ENCODE peak calls at places on chromosomes 11 and 22, in ten cellular contexts. One of them, this sample, is unnamed.

GRCh38 chr11:113521737-113522517 is 46.7 kb upstream of the DRD2 start:
- DNase-seq in LHCN-M2: peak
- DNase-seq in left lung: no peak
- DNase-seq in adrenal gland: no peak
- DNase-seq in HT-29: no peak
- DNase-seq in AG08395: no peak
- DNase-seq in activated CD4-positive, alpha-beta T cell treated with anti-CD3 and anti-CD28 coated beads, Interleukin-2, amount 10 ng/mL, durations not matched to agents 7 days and 5 days: no peak
- DNase-seq in substantia nigra: no peak
- DNase-seq in AG09319: no peak
- DNase-seq in HEK293T: no peak
- DNase-seq in this sample: no peak

GRCh38 chr11:62399172-62399867 is 19.5 kb upstream of the SCGB1A1 start:
- DNase-seq in left lung: no peak
- DNase-seq in LHCN-M2: no peak
- DNase-seq in AG09319: no peak
- DNase-seq in adrenal gland: no peak
- DNase-seq in substantia nigra: no peak
- DNase-seq in HEK293T: no peak
- DNase-seq in HT-29: no peak
- DNase-seq in activated CD4-positive, alpha-beta T cell treated with anti-CD3 and anti-CD28 coated beads, Interleukin-2, amount 10 ng/mL, durations not matched to agents 7 days and 5 days: no peak
- DNase-seq in AG08395: no peak
- DNase-seq in this sample: no peak

GRCh38 chr11:13120691-13121090 is 111.6 kb downstream of the RASSF10 start:
- DNase-seq in HT-29: no peak
- DNase-seq in HEK293T: no peak
- DNase-seq in AG08395: peak
- DNase-seq in activated CD4-positive, alpha-beta T cell treated with anti-CD3 and anti-CD28 coated beads, Interleukin-2, amount 10 ng/mL, durations not matched to agents 7 days and 5 days: no peak
- DNase-seq in adrenal gland: no peak
- DNase-seq in substantia nigra: no peak
- DNase-seq in left lung: no peak
- DNase-seq in AG09319: no peak
- DNase-seq in LHCN-M2: peak
- DNase-seq in this sample: no peak

GRCh38 chr22:28464179-28464578 is 215.5 kb downstream of the TTC28 start:
- DNase-seq in substantia nigra: no peak
- DNase-seq in AG08395: no peak
- DNase-seq in LHCN-M2: no peak
- DNase-seq in activated CD4-positive, alpha-beta T cell treated with anti-CD3 and anti-CD28 coated beads, Interleukin-2, amount 10 ng/mL, durations not matched to agents 7 days and 5 days: no peak
- DNase-seq in left lung: no peak
- DNase-seq in adrenal gland: no peak
- DNase-seq in HEK293T: no peak
- DNase-seq in AG09319: no peak
- DNase-seq in HT-29: no peak
- DNase-seq in this sample: no peak

GRCh38 chr22:50467341-50467740 is 7.5 kb downstream of the SBF1 start:
- DNase-seq in LHCN-M2: no peak
- DNase-seq in HEK293T: no peak
- DNase-seq in AG08395: no peak
- DNase-seq in substantia nigra: no peak
- DNase-seq in adrenal gland: no peak
- DNase-seq in activated CD4-positive, alpha-beta T cell treated with anti-CD3 and anti-CD28 coated beads, Interleukin-2, amount 10 ng/mL, durations not matched to agents 7 days and 5 days: no peak
- DNase-seq in left lung: peak
- DNase-seq in AG09319: no peak
- DNase-seq in HT-29: no peak
- DNase-seq in this sample: no peak

GRCh38 chr11:62068730-62069129 is 55.1 kb upstream of the INCENP start:
- DNase-seq in adrenal gland: no peak
- DNase-seq in left lung: no peak
- DNase-seq in HT-29: no peak
- DNase-seq in LHCN-M2: no peak
- DNase-seq in activated CD4-positive, alpha-beta T cell treated with anti-CD3 and anti-CD28 coated beads, Interleukin-2, amount 10 ng/mL, durations not matched to agents 7 days and 5 days: no peak
- DNase-seq in AG08395: no peak
- DNase-seq in HEK293T: no peak
- DNase-seq in substantia nigra: no peak
- DNase-seq in AG09319: no peak
- DNase-seq in this sample: no peak

GRCh38 chr22:44351685-44352377 is 39.1 kb upstream of the SHISAL1 start:
- DNase-seq in AG08395: peak
- DNase-seq in HEK293T: no peak
- DNase-seq in HT-29: no peak
- DNase-seq in activated CD4-positive, alpha-beta T cell treated with anti-CD3 and anti-CD28 coated beads, Interleukin-2, amount 10 ng/mL, durations not matched to agents 7 days and 5 days: peak
- DNase-seq in left lung: peak
- DNase-seq in substantia nigra: no peak
- DNase-seq in adrenal gland: no peak
- DNase-seq in AG09319: peak
- DNase-seq in LHCN-M2: peak
- DNase-seq in this sample: no peak

GRCh38 chr11:125626381-125626950 is 1.5 kb downstream of the CHEK1 start:
- DNase-seq in HT-29: peak
- DNase-seq in AG09319: no peak
- DNase-seq in activated CD4-positive, alpha-beta T cell treated with anti-CD3 and anti-CD28 coated beads, Interleukin-2, amount 10 ng/mL, durations not matched to agents 7 days and 5 days: peak
- DNase-seq in substantia nigra: no peak
- DNase-seq in adrenal gland: no peak
- DNase-seq in LHCN-M2: no peak
- DNase-seq in left lung: no peak
- DNase-seq in AG08395: peak
- DNase-seq in HEK293T: no peak
- DNase-seq in this sample: no peak

GRCh38 chr11:81634483-81634882 is 1099.2 kb downstream of the FAM181B start:
- DNase-seq in left lung: no peak
- DNase-seq in HT-29: no peak
- DNase-seq in LHCN-M2: no peak
- DNase-seq in HEK293T: no peak
- DNase-seq in activated CD4-positive, alpha-beta T cell treated with anti-CD3 and anti-CD28 coated beads, Interleukin-2, amount 10 ng/mL, durations not matched to agents 7 days and 5 days: no peak
- DNase-seq in substantia nigra: no peak
- DNase-seq in AG09319: no peak
- DNase-seq in AG08395: no peak
- DNase-seq in adrenal gland: no peak
- DNase-seq in this sample: no peak

GRCh38 chr11:129720156-129720555 is 95.5 kb upstream of the TMEM45B start:
- DNase-seq in AG08395: no peak
- DNase-seq in activated CD4-positive, alpha-beta T cell treated with anti-CD3 and anti-CD28 coated beads, Interleukin-2, amount 10 ng/mL, durations not matched to agents 7 days and 5 days: no peak
- DNase-seq in LHCN-M2: no peak
- DNase-seq in substantia nigra: no peak
- DNase-seq in AG09319: no peak
- DNase-seq in adrenal gland: no peak
- DNase-seq in HEK293T: no peak
- DNase-seq in HT-29: no peak
- DNase-seq in left lung: no peak
- DNase-seq in this sample: no peak

GRCh38 chr22:49094858-49095257 is 732.8 kb downstream of the BRD1 start:
- DNase-seq in HT-29: no peak
- DNase-seq in left lung: peak
- DNase-seq in HEK293T: no peak
- DNase-seq in AG08395: no peak
- DNase-seq in adrenal gland: no peak
- DNase-seq in LHCN-M2: no peak
- DNase-seq in AG09319: no peak
- DNase-seq in substantia nigra: no peak
- DNase-seq in activated CD4-positive, alpha-beta T cell treated with anti-CD3 and anti-CD28 coated beads, Interleukin-2, amount 10 ng/mL, durations not matched to agents 7 days and 5 days: no peak
- DNase-seq in this sample: no peak

GRCh38 chr22:17337639-17338038 is 31.6 kb upstream of the CECR2 start:
- DNase-seq in left lung: no peak
- DNase-seq in adrenal gland: no peak
- DNase-seq in LHCN-M2: no peak
- DNase-seq in HT-29: no peak
- DNase-seq in HEK293T: no peak
- DNase-seq in AG09319: no peak
- DNase-seq in AG08395: no peak
- DNase-seq in activated CD4-positive, alpha-beta T cell treated with anti-CD3 and anti-CD28 coated beads, Interleukin-2, amount 10 ng/mL, durations not matched to agents 7 days and 5 days: no peak
- DNase-seq in substantia nigra: no peak
- DNase-seq in this sample: no peak

GRCh38 chr11:123575441-123575840 is 79.0 kb downstream of the SCN3B start:
- DNase-seq in left lung: no peak
- DNase-seq in LHCN-M2: no peak
- DNase-seq in HT-29: no peak
- DNase-seq in AG08395: no peak
- DNase-seq in AG09319: no peak
- DNase-seq in HEK293T: no peak
- DNase-seq in substantia nigra: no peak
- DNase-seq in activated CD4-positive, alpha-beta T cell treated with anti-CD3 and anti-CD28 coated beads, Interleukin-2, amount 10 ng/mL, durations not matched to agents 7 days and 5 days: no peak
- DNase-seq in adrenal gland: no peak
- DNase-seq in this sample: no peak

GRCh38 chr11:36361901-36362391 is 65.9 kb downstream of the PRR5L start:
- DNase-seq in left lung: no peak
- DNase-seq in adrenal gland: no peak
- DNase-seq in HEK293T: peak
- DNase-seq in AG09319: no peak
- DNase-seq in HT-29: peak
- DNase-seq in activated CD4-positive, alpha-beta T cell treated with anti-CD3 and anti-CD28 coated beads, Interleukin-2, amount 10 ng/mL, durations not matched to agents 7 days and 5 days: no peak
- DNase-seq in LHCN-M2: peak
- DNase-seq in substantia nigra: no peak
- DNase-seq in AG08395: peak
- DNase-seq in this sample: no peak

GRCh38 chr11:67379061-67380058 is 6.0 kb upstream of the CLCF1 start:
- DNase-seq in HT-29: peak
- DNase-seq in activated CD4-positive, alpha-beta T cell treated with anti-CD3 and anti-CD28 coated beads, Interleukin-2, amount 10 ng/mL, durations not matched to agents 7 days and 5 days: no peak
- DNase-seq in HEK293T: no peak
- DNase-seq in AG09319: no peak
- DNase-seq in adrenal gland: no peak
- DNase-seq in left lung: no peak
- DNase-seq in AG08395: peak
- DNase-seq in substantia nigra: no peak
- DNase-seq in LHCN-M2: no peak
- DNase-seq in this sample: no peak

This sample was measured in iPS DF 19.7.